ENCODE peak calls at places on chromosomes 2 and 18, in four cellular contexts. P, F, B and S are unnamed samples.

GRCh38 chr2:110105608-110106467 is 9.8 kb downstream of the MALL start:
- DNase-seq in P (no peak), F (no peak), B (peak; percentile 61), S (no peak)

GRCh38 chr2:207515671-207516070 is 14.1 kb upstream of the CREB1 start:
- DNase-seq in P (no peak), F (no peak), B (no peak), S (no peak)

GRCh38 chr2:23452853-23453420 is 68.0 kb downstream of the KLHL29 start:
- DNase-seq in P (no peak), F (no peak), B (no peak), S (no peak)

GRCh38 chr2:151111599-151112278 is 149.9 kb downstream of the RBM43 start:
- DNase-seq in P (no peak), F (no peak), B (no peak), S (no peak)

GRCh38 chr2:204545861-204546773 is 842 bp downstream of the PARD3B start:
- DNase-seq in P (no peak), F (no peak), B (peak; percentile 33), S (no peak)

GRCh38 chr2:176390276-176390675 is 121.0 kb downstream of the MTX2 start:
- DNase-seq in P (no peak), F (no peak), B (no peak), S (no peak)

GRCh38 chr2:109531221-109531620 is 82.5 kb downstream of the SEPTIN10 start:
- DNase-seq in P (no peak), F (no peak), B (no peak), S (no peak)

GRCh38 chr2:6370753-6371152 is 495.0 kb downstream of the CMPK2 start:
- DNase-seq in P (no peak), F (no peak), B (no peak), S (no peak)

GRCh38 chr2:241898681-241899270 is 29.2 kb downstream of the RTP5 start:
- DNase-seq in P (no peak), F (no peak), B (no peak), S (no peak)

GRCh38 chr2:130336150-130336876 is 6.4 kb upstream of the IMP4 start:
- DNase-seq in P (no peak), F (no peak), B (no peak), S (no peak)

GRCh38 chr2:232195487-232195886 is 183.1 kb upstream of the ALPP start:
- DNase-seq in P (no peak), F (no peak), B (no peak), S (no peak)

GRCh38 chr18:22694954-22695353 is 238.2 kb upstream of the RBBP8 start:
- DNase-seq in P (no peak), F (no peak), B (peak; percentile 60), S (no peak)

GRCh38 chr2:110843496-110843895 is 111.1 kb downstream of the ACOXL start:
- DNase-seq in P (no peak), F (no peak), B (no peak), S (no peak)

GRCh38 chr2:226529556-226529955 is 270.1 kb downstream of the IRS1 start:
- DNase-seq in P (no peak), F (no peak), B (no peak), S (no peak)

GRCh38 chr2:127061377-127062273 is 45.3 kb downstream of the BIN1 start:
- DNase-seq in P (no peak), F (no peak), B (peak; percentile 97), S (no peak)

GRCh38 chr2:3265981-3266726 is 111.5 kb downstream of the EIPR1 start:
- DNase-seq in P (no peak), F (no peak), B (no peak), S (no peak)

GRCh38 chr2:188050716-188051115 is 241.0 kb upstream of the GULP1 start:
- DNase-seq in P (no peak), F (no peak), B (no peak), S (no peak)

GRCh38 chr2:120893874-120894584 is 158.4 kb downstream of the GLI2 start:
- DNase-seq in P (no peak), F (no peak), B (no peak), S (no peak)

GRCh38 chr2:17573806-17574175 is 33.3 kb downstream of the VSNL1 start:
- DNase-seq in P (no peak), F (no peak), B (no peak), S (no peak)